ENCODE peak calls at places on chromosome 16, in nine cellular contexts. C, Z, Y, K, D, T, O, R and A are unnamed samples.

GRCh38 chr16:57610611-57611010 is 17.8 kb upstream of the ADGRG1 start:
- DNase-seq in O (no peak), Y (no peak), D (no peak), R (no peak), Z (no peak), C (no peak), T (no peak), K (no peak), A (no peak)

GRCh38 chr16:10016761-10017160 is 165.5 kb downstream of the GRIN2A start:
- DNase-seq in R (no peak), D (no peak), C (no peak), T (no peak), Y (no peak), O (no peak), Z (no peak), K (no peak), A (no peak)

GRCh38 chr16:9053006-9053601 is 38.3 kb upstream of the HAPSTR1 start:
- DNase-seq in R (no peak), T (peak), Z (peak), K (no peak), Y (peak), O (peak), D (peak), C (no peak), A (no peak)

GRCh38 chr16:52603015-52603414 is 56.1 kb upstream of the TOX3 start:
- DNase-seq in K (no peak), Z (no peak), C (no peak), T (no peak), D (no peak), O (no peak), Y (no peak), R (no peak), A (no peak)

GRCh38 chr16:87330646-87331045 is 13.5 kb upstream of the C16orf95 start:
- DNase-seq in D (peak), R (no peak), C (no peak), K (no peak), Z (no peak), O (no peak), Y (no peak), T (no peak), A (no peak)

GRCh38 chr16:87963400-87963799 is 12.2 kb downstream of the BANP start:
- DNase-seq in K (peak), Z (no peak), O (peak), Y (peak), D (no peak), C (peak), R (peak), T (no peak), A (no peak)

GRCh38 chr16:88442811-88443576 is 10.1 kb upstream of the ZFPM1 start:
- DNase-seq in Y (peak), Z (peak), K (peak), T (peak), C (peak), O (peak), D (peak), R (peak), A (peak)

GRCh38 chr16:50610331-50611262 is 62.4 kb downstream of the NKD1 start:
- DNase-seq in R (no peak), K (no peak), D (peak), C (no peak), Y (no peak), Z (no peak), O (no peak), T (no peak), A (no peak)

GRCh38 chr16:47132310-47132709 is 11.4 kb downstream of the NETO2 start:
- DNase-seq in Y (peak), O (peak), C (no peak), Z (no peak), R (no peak), D (no peak), T (no peak), K (no peak), A (no peak)

GRCh38 chr16:11152205-11152604 is 103.8 kb downstream of the SOCS1 start:
- DNase-seq in R (no peak), Y (no peak), Z (no peak), K (no peak), O (no peak), T (peak), D (no peak), C (no peak), A (peak)

GRCh38 chr16:8812162-8812843 is 14.7 kb downstream of the PMM2 start:
- DNase-seq in O (no peak), K (no peak), Y (no peak), T (no peak), R (no peak), D (no peak), C (no peak), Z (no peak), A (no peak)

GRCh38 chr16:51651061-51651466 is 500.0 kb upstream of the SALL1 start:
- DNase-seq in D (no peak), T (no peak), Z (no peak), C (no peak), K (no peak), Y (peak), R (no peak), O (no peak), A (no peak)

GRCh38 chr16:69187891-69188451 is 1.0 kb downstream of the SNTB2 start:
- DNase-seq in C (peak), D (peak), T (peak), Y (peak), O (no peak), R (peak), Z (peak), K (peak), A (peak)

GRCh38 chr16:87160752-87161337 is 156.3 kb downstream of the C16orf95 start:
- DNase-seq in C (no peak), K (no peak), Z (no peak), Y (no peak), D (no peak), O (no peak), T (no peak), R (no peak), A (no peak)

GRCh38 chr16:53893731-53894435 is 189.9 kb downstream of the FTO start:
- DNase-seq in Z (no peak), R (no peak), D (no peak), K (no peak), Y (peak), T (peak), C (no peak), O (peak), A (peak)

GRCh38 chr16:31063843-31064611 is 10.0 kb downstream of the ZNF668 start:
- DNase-seq in O (no peak), K (no peak), Z (no peak), R (no peak), Y (no peak), D (peak), C (peak), T (no peak), A (no peak)

GRCh38 chr16:28873543-28874201 is 4.6 kb upstream of the ATP2A1 start:
- DNase-seq in C (peak), Y (no peak), O (no peak), T (peak), D (peak), K (peak), Z (no peak), R (peak), A (no peak)